ENCODE peak calls at places on chromosome 10, in seven cellular contexts. Z is activated T-helper 1 cell treated with Interleukin-2 at 50 U/mL for 16 hours; U is T-cell; A is choroid plexus epithelial cell; Q is Right ventricle myocardium superior; R is nephron progenitor cell; D is activated T-helper 9 cell treated with anti-CD3 and anti-CD28 coated beads, Interleukin-2, amount 50 U/mL, for 16 hours. M is an unnamed sample.
A peak's percentile ranks its signal among the peaks of the same experiment; 100 is the strongest.

GRCh38 chr10:27345455-27345909 is 104.9 kb upstream of the ACBD5 start:
- DNase-seq in A (no peak), Q (no peak), U (no peak), Z (no peak), R (no peak), D (no peak), M (no peak)

GRCh38 chr10:126376956-126377355 is 11.3 kb downstream of the ADAM12 start:
- DNase-seq in D (no peak), A (peak; percentile 73), Q (no peak), R (no peak), U (no peak), Z (no peak), M (no peak)

GRCh38 chr10:117556356-117556755 is 13.8 kb downstream of the EMX2 start:
- DNase-seq in A (no peak), Q (no peak), U (no peak), D (no peak), Z (no peak), R (no peak), M (no peak)

GRCh38 chr10:46270086-46270811 is 16.5 kb upstream of the ANTXRL start:
- DNase-seq in D (no peak), R (no peak), U (no peak), Q (no peak), A (no peak), Z (no peak), M (no peak)

GRCh38 chr10:113132651-113133088 is 182.6 kb downstream of the TCF7L2 start:
- DNase-seq in U (no peak), Q (no peak), Z (no peak), R (peak; percentile 35), D (no peak), A (no peak), M (no peak)

GRCh38 chr10:116120688-116121087 is 152.3 kb downstream of the GFRA1 start:
- DNase-seq in U (no peak), Q (no peak), D (no peak), R (peak; percentile 48), A (no peak), Z (no peak), M (no peak)

GRCh38 chr10:89518876-89519842 is 16.2 kb downstream of the SLC16A12 start:
- DNase-seq in Z (no peak), Q (peak; percentile 46), D (no peak), A (peak; percentile 97), U (no peak), R (no peak), M (no peak)

GRCh38 chr10:64867501-64867962 is 1346.3 kb downstream of the REEP3 start:
- DNase-seq in R (no peak), Z (no peak), D (no peak), U (no peak), A (no peak), Q (no peak), M (no peak)

GRCh38 chr10:29958440-29958839 is 100.9 kb downstream of the JCAD start:
- DNase-seq in A (no peak), Z (no peak), U (no peak), Q (no peak), D (no peak), R (no peak), M (no peak)

GRCh38 chr10:92814790-92815189 is 33.5 kb upstream of the EXOC6 start:
- DNase-seq in U (no peak), R (no peak), A (no peak), D (no peak), Q (no peak), Z (no peak), M (no peak)

GRCh38 chr10:13555884-13556529 is 27.2 kb upstream of the BEND7 start:
- DNase-seq in R (peak; percentile 48), U (no peak), Z (no peak), Q (no peak), D (no peak), A (no peak), M (no peak)

GRCh38 chr10:126013489-126014281 is 117.3 kb downstream of the FANK1 start:
- DNase-seq in Z (no peak), D (no peak), A (peak; percentile 80), R (no peak), U (no peak), Q (no peak), M (no peak)

GRCh38 chr10:110625951-110626855 is 17.9 kb upstream of the RBM20 start:
- DNase-seq in D (no peak), Q (no peak), A (no peak), Z (no peak), R (no peak), U (no peak), M (no peak)

GRCh38 chr10:121077331-121077730 is 226.2 kb downstream of the WDR11 start:
- DNase-seq in R (no peak), D (no peak), Q (peak; percentile 58), A (peak; percentile 87), U (no peak), Z (no peak), M (no peak)

GRCh38 chr10:88386878-88387773 is 196.0 kb downstream of the RNLS start:
- DNase-seq in U (peak; percentile 5), R (no peak), Q (no peak), D (no peak), Z (no peak), A (peak; percentile 98), M (no peak)

GRCh38 chr10:75588031-75588430 is 156.6 kb downstream of the LRMDA start:
- DNase-seq in Q (no peak), A (no peak), R (no peak), D (no peak), Z (no peak), U (no peak), M (no peak)

GRCh38 chr10:7264313-7264741 is 146.5 kb downstream of the SFMBT2 start:
- DNase-seq in R (no peak), Z (no peak), Q (no peak), D (no peak), A (peak; percentile 13), U (no peak), M (no peak)

GRCh38 chr10:4833286-4833685 is 7.3 kb downstream of the AKR1E2 start:
- DNase-seq in D (no peak), Z (no peak), A (no peak), R (no peak), U (no peak), Q (no peak), M (no peak)

GRCh38 chr10:79070091-79070610 is 1.4 kb downstream of the ZMIZ1 start:
- DNase-seq in A (peak; percentile 40), R (peak; percentile 66), Q (peak; percentile 75), U (no peak), D (no peak), Z (no peak), M (no peak)

GRCh38 chr10:90179696-90180407 is 478.5 kb downstream of the KIF20B start:
- DNase-seq in R (no peak), U (no peak), D (no peak), Q (peak; percentile 30), Z (no peak), A (peak; percentile 99), M (no peak)

GRCh38 chr10:35937538-35937937 is 295.4 kb upstream of the FZD8 start:
- DNase-seq in Z (no peak), D (no peak), Q (no peak), U (no peak), A (no peak), R (no peak), M (no peak)

GRCh38 chr10:59991661-59992060 is 85.3 kb upstream of the CCDC6 start:
- DNase-seq in Z (no peak), U (no peak), D (no peak), R (peak; percentile 17), Q (no peak), A (peak; percentile 77), M (no peak)

GRCh38 chr10:50653142-50653541 is 29.4 kb upstream of the SGMS1 start:
- DNase-seq in R (no peak), D (no peak), U (no peak), Z (no peak), Q (no peak), A (peak; percentile 77), M (no peak)

GRCh38 chr10:73837072-73837471 is 25.7 kb upstream of the NDST2 start:
- DNase-seq in R (no peak), A (peak; percentile 46), Q (no peak), Z (no peak), U (no peak), D (no peak), M (no peak)

GRCh38 chr10:105549731-105550130 is 908.6 kb downstream of the SORCS3 start:
- DNase-seq in U (no peak), Z (no peak), D (no peak), R (no peak), Q (no peak), A (no peak), M (no peak)

GRCh38 chr10:127174866-127175265 is 21.5 kb downstream of the INSYN2A start:
- DNase-seq in R (no peak), U (no peak), D (no peak), A (no peak), Q (no peak), Z (no peak), M (no peak)